ENCODE peak calls at places on chromosomes 2 and 18, in seven cellular contexts. One of them, this sample, is unnamed. For H3K4me1, the result is how much of the 10 kb centered on the place peaks cover.

GRCh38 chr18:46260016-46260878 is 156.1 kb downstream of the HAUS1 start:
- DNase-seq in lung: no peak
- DNase-seq in neuronal stem cell: no peak
- DNase-seq in K562: no peak
- DNase-seq in sigmoid colon: no peak
- DNase-seq in GM23248: peak
- DNase-seq in uterus: no peak
- DNase-seq in this sample: peak

GRCh38 chr2:191150451-191151314 is at the start of gene STAT4:
- DNase-seq in neuronal stem cell: no peak
- DNase-seq in GM23248: peak
- DNase-seq in K562: no peak
- DNase-seq in sigmoid colon: peak
- DNase-seq in lung: peak
- DNase-seq in uterus: peak
- DNase-seq in this sample: no peak

GRCh38 chr2:74632209-74632938 is 15.8 kb downstream of the M1AP start:
- DNase-seq in GM23248: peak
- DNase-seq in sigmoid colon: no peak
- DNase-seq in neuronal stem cell: no peak
- DNase-seq in lung: peak
- DNase-seq in uterus: no peak
- DNase-seq in K562: no peak
- DNase-seq in this sample: peak

GRCh38 chr2:64727013-64727767 is 73.5 kb upstream of the SERTAD2 start:
- DNase-seq in lung: no peak
- DNase-seq in sigmoid colon: no peak
- DNase-seq in GM23248: no peak
- DNase-seq in neuronal stem cell: no peak
- DNase-seq in uterus: no peak
- DNase-seq in K562: no peak
- DNase-seq in this sample: no peak

GRCh38 chr18:56511996-56512395 is 126.4 kb downstream of the TXNL1 start:
- DNase-seq in uterus: no peak
- DNase-seq in lung: no peak
- DNase-seq in neuronal stem cell: no peak
- DNase-seq in GM23248: no peak
- DNase-seq in sigmoid colon: no peak
- DNase-seq in K562: no peak
- DNase-seq in this sample: no peak

GRCh38 chr2:191521608-191522208 is 156.2 kb upstream of the NABP1 start:
- DNase-seq in GM23248: peak
- DNase-seq in sigmoid colon: no peak
- DNase-seq in uterus: no peak
- DNase-seq in neuronal stem cell: no peak
- DNase-seq in lung: no peak
- DNase-seq in K562: peak
- DNase-seq in this sample: no peak

GRCh38 chr2:55809875-55810620 is 113.5 kb downstream of the EFEMP1 start:
- DNase-seq in neuronal stem cell: no peak
- DNase-seq in sigmoid colon: peak
- DNase-seq in uterus: peak
- DNase-seq in K562: no peak
- DNase-seq in lung: peak
- DNase-seq in GM23248: peak
- DNase-seq in this sample: no peak

GRCh38 chr2:5798083-5798482 is 105.9 kb downstream of the SOX11 start:
- DNase-seq in uterus: no peak
- DNase-seq in sigmoid colon: no peak
- DNase-seq in GM23248: peak
- DNase-seq in neuronal stem cell: no peak
- DNase-seq in K562: no peak
- DNase-seq in lung: no peak
- DNase-seq in this sample: no peak

GRCh38 chr18:10317864-10318685 is 136.4 kb upstream of the APCDD1 start:
- DNase-seq in K562: no peak
- DNase-seq in GM23248: no peak
- DNase-seq in neuronal stem cell: no peak
- DNase-seq in lung: no peak
- DNase-seq in uterus: no peak
- DNase-seq in sigmoid colon: no peak
- DNase-seq in this sample: no peak

GRCh38 chr2:12607971-12608370 is 108.8 kb upstream of the TRIB2 start:
- DNase-seq in sigmoid colon: no peak
- DNase-seq in neuronal stem cell: no peak
- DNase-seq in GM23248: peak
- DNase-seq in uterus: no peak
- DNase-seq in lung: no peak
- DNase-seq in K562: no peak
- DNase-seq in this sample: no peak

GRCh38 chr2:190205643-190206042 is 114.0 kb downstream of the HIBCH start:
- DNase-seq in uterus: no peak
- DNase-seq in GM23248: peak
- DNase-seq in neuronal stem cell: no peak
- DNase-seq in lung: no peak
- DNase-seq in K562: no peak
- DNase-seq in sigmoid colon: no peak
- DNase-seq in this sample: no peak

GRCh38 chr2:69926849-69927515 is 12.1 kb downstream of the MXD1 start:
- DNase-seq in K562: no peak
- DNase-seq in lung: no peak
- DNase-seq in GM23248: peak
- DNase-seq in uterus: no peak
- DNase-seq in neuronal stem cell: no peak
- DNase-seq in sigmoid colon: no peak
- DNase-seq in this sample: no peak

GRCh38 chr2:182831912-182832311 is 34.5 kb downstream of the FRZB start:
- DNase-seq in neuronal stem cell: no peak
- DNase-seq in K562: no peak
- DNase-seq in GM23248: no peak
- DNase-seq in uterus: no peak
- DNase-seq in lung: no peak
- DNase-seq in sigmoid colon: no peak
- DNase-seq in this sample: no peak

GRCh38 chr2:161165811-161166210 is 5.6 kb downstream of the TANK start:
- DNase-seq in sigmoid colon: no peak
- DNase-seq in K562: no peak
- DNase-seq in uterus: no peak
- DNase-seq in GM23248: peak
- DNase-seq in neuronal stem cell: no peak
- DNase-seq in lung: no peak
- DNase-seq in this sample: no peak

GRCh38 chr2:187658952-187659525 is 104.8 kb upstream of the TFPI start:
- DNase-seq in uterus: no peak
- DNase-seq in K562: no peak
- DNase-seq in neuronal stem cell: peak
- DNase-seq in lung: no peak
- DNase-seq in sigmoid colon: no peak
- DNase-seq in GM23248: peak
- DNase-seq in this sample: no peak

GRCh38 chr2:147331790-147332419 is 512.9 kb upstream of the ACVR2A start:
- DNase-seq in GM23248: peak
- DNase-seq in sigmoid colon: no peak
- DNase-seq in K562: no peak
- DNase-seq in neuronal stem cell: peak
- DNase-seq in uterus: no peak
- DNase-seq in lung: no peak
- DNase-seq in this sample: no peak

GRCh38 chr2:55175254-55176093 is 56.6 kb downstream of the CLHC1 start:
- DNase-seq in GM23248: peak
- DNase-seq in K562: peak
- DNase-seq in uterus: no peak
- DNase-seq in sigmoid colon: no peak
- DNase-seq in lung: no peak
- DNase-seq in neuronal stem cell: no peak
- DNase-seq in this sample: peak

GRCh38 chr2:113965644-113966043 is 75.8 kb downstream of the ACTR3 start:
- DNase-seq in uterus: no peak
- DNase-seq in K562: peak
- DNase-seq in lung: no peak
- DNase-seq in neuronal stem cell: peak
- DNase-seq in GM23248: peak
- DNase-seq in sigmoid colon: no peak
- DNase-seq in this sample: no peak

GRCh38 chr2:40103590-40103989 is 324.5 kb upstream of the THUMPD2 start:
- DNase-seq in GM23248: peak
- DNase-seq in sigmoid colon: no peak
- DNase-seq in lung: no peak
- DNase-seq in uterus: no peak
- DNase-seq in neuronal stem cell: no peak
- DNase-seq in K562: no peak
- DNase-seq in this sample: no peak

GRCh38 chr2:222436040-222436413 is 11.7 kb downstream of the SGPP2 start:
- DNase-seq in sigmoid colon: no peak
- DNase-seq in neuronal stem cell: no peak
- DNase-seq in GM23248: no peak
- DNase-seq in K562: no peak
- DNase-seq in lung: no peak
- DNase-seq in uterus: no peak
- DNase-seq in this sample: no peak

GRCh38 chr2:180657054-180657453 is 323.4 kb upstream of the UBE2E3 start:
- DNase-seq in GM23248: peak
- DNase-seq in sigmoid colon: no peak
- DNase-seq in K562: no peak
- DNase-seq in uterus: no peak
- DNase-seq in lung: no peak
- DNase-seq in neuronal stem cell: no peak
- DNase-seq in this sample: no peak

GRCh38 chr2:226652983-226653765 is 146.4 kb downstream of the IRS1 start:
- DNase-seq in sigmoid colon: no peak
- DNase-seq in lung: no peak
- DNase-seq in uterus: no peak
- DNase-seq in GM23248: no peak
- DNase-seq in neuronal stem cell: no peak
- DNase-seq in K562: no peak
- DNase-seq in this sample: no peak

GRCh38 chr2:226652388-226652787 is 147.2 kb downstream of the IRS1 start:
- DNase-seq in lung: no peak
- DNase-seq in GM23248: peak
- DNase-seq in sigmoid colon: no peak
- DNase-seq in neuronal stem cell: no peak
- DNase-seq in uterus: no peak
- DNase-seq in K562: no peak
- DNase-seq in this sample: no peak

GRCh38 chr2:226647626-226648518 is 151.7 kb downstream of the IRS1 start:
- DNase-seq in uterus: no peak
- DNase-seq in GM23248: no peak
- DNase-seq in sigmoid colon: no peak
- DNase-seq in lung: no peak
- DNase-seq in K562: no peak
- DNase-seq in neuronal stem cell: no peak
- DNase-seq in this sample: peak

GRCh38 chr2:226649871-226650660 is 149.6 kb downstream of the IRS1 start:
- DNase-seq in GM23248: peak
- DNase-seq in uterus: peak
- DNase-seq in K562: no peak
- DNase-seq in lung: peak
- DNase-seq in sigmoid colon: peak
- DNase-seq in neuronal stem cell: peak
- DNase-seq in this sample: peak

GRCh38 chr2:226649201-226649600 is 150.4 kb downstream of the IRS1 start:
- DNase-seq in uterus: no peak
- DNase-seq in GM23248: no peak
- DNase-seq in K562: no peak
- DNase-seq in neuronal stem cell: no peak
- DNase-seq in lung: no peak
- DNase-seq in sigmoid colon: no peak
- DNase-seq in this sample: no peak
- H3K27ac ChIP-seq in uterus: peak
- H3K27ac ChIP-seq in GM23248: peak
- H3K27ac ChIP-seq in K562: no peak
- H3K27ac ChIP-seq in neuronal stem cell: no peak
- H3K27ac ChIP-seq in lung: peak
- H3K27ac ChIP-seq in sigmoid colon: peak
- H3K27ac ChIP-seq in this sample: peak

DNA sequence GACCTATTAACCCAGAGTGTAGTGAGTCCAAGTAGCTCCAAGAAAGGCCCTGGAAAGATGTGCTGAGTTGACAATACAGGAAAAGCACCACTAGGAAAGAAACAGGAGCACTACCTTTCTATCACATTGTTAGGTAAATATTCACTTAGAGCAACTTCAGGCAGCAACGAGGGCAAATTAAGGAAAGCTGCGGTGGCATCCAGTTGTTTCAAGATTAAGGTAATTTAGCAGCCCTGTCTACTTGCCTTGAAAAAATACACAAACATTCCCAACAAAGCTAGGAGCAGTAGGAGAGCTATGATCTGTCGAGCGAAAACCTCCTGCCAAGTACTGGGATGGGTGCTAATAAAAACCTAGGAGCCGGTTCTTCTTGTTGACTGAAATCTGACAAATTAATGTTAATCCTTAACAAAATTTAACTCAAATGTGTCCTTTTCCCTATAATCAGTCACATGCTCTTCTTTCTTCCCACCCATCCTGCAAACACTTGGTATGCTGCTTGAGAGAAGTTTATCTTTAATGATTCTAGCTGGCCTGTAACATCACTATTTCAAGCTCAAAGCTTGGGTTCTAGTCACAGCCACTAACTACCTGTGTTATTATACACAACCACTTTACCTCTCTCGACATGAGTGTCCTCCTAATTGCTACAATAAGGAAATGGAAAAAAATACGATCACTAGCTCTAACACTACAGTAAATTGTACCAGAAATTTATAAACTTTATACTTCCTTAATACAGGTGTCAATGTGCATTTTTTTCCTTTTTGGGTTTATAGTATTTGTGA is 2.0 kb downstream of the ACAA2 start:
- DNase-seq in sigmoid colon: no peak
- DNase-seq in K562: no peak
- DNase-seq in lung: no peak
- DNase-seq in uterus: no peak
- DNase-seq in GM23248: peak
- DNase-seq in neuronal stem cell: no peak
- DNase-seq in this sample: no peak
- H3K4me3 ChIP-seq in sigmoid colon: peak
- H3K4me3 ChIP-seq in K562: no peak
- H3K4me3 ChIP-seq in lung: no peak
- H3K4me3 ChIP-seq in uterus: no peak
- H3K4me3 ChIP-seq in GM23248: peak
- H3K4me3 ChIP-seq in neuronal stem cell: no peak
- H3K4me3 ChIP-seq in this sample: no peak

GRCh38 chr18:80109676-80110078 is 615 bp downstream of the ADNP2 start:
- DNase-seq in uterus: peak
- DNase-seq in sigmoid colon: peak
- DNase-seq in lung: no peak
- DNase-seq in neuronal stem cell: peak
- DNase-seq in GM23248: peak
- DNase-seq in K562: no peak
- DNase-seq in this sample: peak
- H3K4me1 ChIP-seq in uterus: under half
- H3K4me1 ChIP-seq in sigmoid colon: under half
- H3K4me1 ChIP-seq in lung: under half
- H3K4me1 ChIP-seq in neuronal stem cell: under half
- H3K4me1 ChIP-seq in GM23248: under half
- H3K4me1 ChIP-seq in K562: under half
- H3K4me1 ChIP-seq in this sample: under half

DNA sequence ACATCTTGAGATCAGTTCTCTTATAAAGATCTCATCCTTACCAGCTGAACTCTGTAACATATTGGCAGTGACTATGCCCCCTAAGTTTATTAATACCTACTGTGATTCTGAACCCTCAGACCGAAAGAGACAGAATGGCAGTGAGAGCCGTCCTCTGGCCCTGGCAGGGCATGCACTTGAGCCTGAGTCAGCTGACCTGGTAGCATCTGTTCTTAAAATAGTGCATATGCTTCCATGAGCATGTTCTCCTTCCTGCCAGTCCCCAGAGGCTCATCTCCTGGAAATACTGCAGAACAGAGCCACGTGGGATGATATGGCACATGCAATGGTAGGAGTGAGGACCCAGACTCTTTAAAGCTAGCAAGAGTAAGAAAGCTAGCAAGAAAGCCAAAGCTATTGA is 59.0 kb downstream of the RASGRP3 start:
- DNase-seq in sigmoid colon: no peak
- DNase-seq in K562: no peak
- DNase-seq in lung: no peak
- DNase-seq in uterus: no peak
- DNase-seq in GM23248: no peak
- DNase-seq in neuronal stem cell: no peak
- DNase-seq in this sample: no peak
- H3K27ac ChIP-seq in sigmoid colon: no peak
- H3K27ac ChIP-seq in K562: no peak
- H3K27ac ChIP-seq in lung: no peak
- H3K27ac ChIP-seq in uterus: no peak
- H3K27ac ChIP-seq in GM23248: no peak
- H3K27ac ChIP-seq in neuronal stem cell: no peak
- H3K27ac ChIP-seq in this sample: no peak